ENCODE peak calls at places on chromosome 1, in four cellular contexts. One of them, this sample, is unnamed.

GRCh38 chr1:115714572-115715141 is 53.9 kb downstream of the CASQ2 start:
- DNase-seq in HepG2: peak
- DNase-seq in K562: no peak
- DNase-seq in GM12878: no peak
- DNase-seq in this sample: peak

GRCh38 chr1:60970081-60970509 is 112.3 kb upstream of the NFIA start:
- DNase-seq in HepG2: peak
- DNase-seq in K562: peak
- DNase-seq in GM12878: no peak
- DNase-seq in this sample: no peak

GRCh38 chr1:199956005-199956404 is 71.5 kb upstream of the NR5A2 start:
- DNase-seq in HepG2: no peak
- DNase-seq in K562: no peak
- DNase-seq in GM12878: no peak
- DNase-seq in this sample: no peak

GRCh38 chr1:174265273-174265672 is 106.0 kb downstream of the RABGAP1L start:
- DNase-seq in HepG2: no peak
- DNase-seq in K562: no peak
- DNase-seq in GM12878: no peak
- DNase-seq in this sample: no peak

GRCh38 chr1:220708929-220709801 is 19.0 kb downstream of the C1orf115 start:
- DNase-seq in HepG2: no peak
- DNase-seq in K562: no peak
- DNase-seq in GM12878: no peak
- DNase-seq in this sample: no peak

GRCh38 chr1:114510235-114511047 is 562 bp downstream of the TRIM33 start:
- DNase-seq in HepG2: no peak
- DNase-seq in K562: peak
- DNase-seq in GM12878: no peak
- DNase-seq in this sample: peak

GRCh38 chr1:111448482-111448917 is 556 bp downstream of the WDR77 start:
- DNase-seq in HepG2: no peak
- DNase-seq in K562: peak
- DNase-seq in GM12878: no peak
- DNase-seq in this sample: no peak

GRCh38 chr1:40868051-40868723 is 6.0 kb upstream of the CITED4 start:
- DNase-seq in HepG2: peak
- DNase-seq in K562: peak
- DNase-seq in GM12878: no peak
- DNase-seq in this sample: no peak

GRCh38 chr1:117405042-117405441 is 37.8 kb downstream of the MAN1A2 start:
- DNase-seq in HepG2: no peak
- DNase-seq in K562: no peak
- DNase-seq in GM12878: no peak
- DNase-seq in this sample: no peak

GRCh38 chr1:214213136-214213535 is 67.8 kb upstream of the SMYD2 start:
- DNase-seq in HepG2: no peak
- DNase-seq in K562: no peak
- DNase-seq in GM12878: no peak
- DNase-seq in this sample: no peak

GRCh38 chr1:199312626-199313025 is 673.8 kb downstream of the PTPRC start:
- DNase-seq in HepG2: no peak
- DNase-seq in K562: no peak
- DNase-seq in GM12878: no peak
- DNase-seq in this sample: no peak

GRCh38 chr1:237040823-237041222 is 1.2 kb upstream of the RYR2 start:
- DNase-seq in HepG2: no peak
- DNase-seq in K562: no peak
- DNase-seq in GM12878: no peak
- DNase-seq in this sample: no peak

GRCh38 chr1:172719694-172720138 is 60.8 kb downstream of the FASLG start:
- DNase-seq in HepG2: peak
- DNase-seq in K562: peak
- DNase-seq in GM12878: no peak
- DNase-seq in this sample: no peak

GRCh38 chr1:173714441-173714758 is 381 bp upstream of the KLHL20 start:
- DNase-seq in HepG2: no peak
- DNase-seq in K562: peak
- DNase-seq in GM12878: no peak
- DNase-seq in this sample: no peak

GRCh38 chr1:61005572-61006386 is 76.6 kb upstream of the NFIA start:
- DNase-seq in HepG2: no peak
- DNase-seq in K562: no peak
- DNase-seq in GM12878: no peak
- DNase-seq in this sample: peak

GRCh38 chr1:196405839-196406238 is 202.4 kb downstream of the KCNT2 start:
- DNase-seq in HepG2: no peak
- DNase-seq in K562: no peak
- DNase-seq in GM12878: no peak
- DNase-seq in this sample: no peak

GRCh38 chr1:56068210-56068609 is 511.2 kb downstream of the PLPP3 start:
- DNase-seq in HepG2: no peak
- DNase-seq in K562: no peak
- DNase-seq in GM12878: no peak
- DNase-seq in this sample: no peak

GRCh38 chr1:11701551-11701961 is 10.0 kb downstream of the DRAXIN start:
- DNase-seq in HepG2: no peak
- DNase-seq in K562: no peak
- DNase-seq in GM12878: no peak
- DNase-seq in this sample: no peak

GRCh38 chr1:62782197-62782886 is 1.6 kb upstream of the ATG4C start:
- DNase-seq in HepG2: no peak
- DNase-seq in K562: no peak
- DNase-seq in GM12878: no peak
- DNase-seq in this sample: no peak
- TF ChIP-seq CBFB in HepG2: no peak
- TF ChIP-seq CBFB in K562: no peak
- TF ChIP-seq CBFB in GM12878: no peak
- TF ChIP-seq CBFB in this sample: no peak

DNA sequence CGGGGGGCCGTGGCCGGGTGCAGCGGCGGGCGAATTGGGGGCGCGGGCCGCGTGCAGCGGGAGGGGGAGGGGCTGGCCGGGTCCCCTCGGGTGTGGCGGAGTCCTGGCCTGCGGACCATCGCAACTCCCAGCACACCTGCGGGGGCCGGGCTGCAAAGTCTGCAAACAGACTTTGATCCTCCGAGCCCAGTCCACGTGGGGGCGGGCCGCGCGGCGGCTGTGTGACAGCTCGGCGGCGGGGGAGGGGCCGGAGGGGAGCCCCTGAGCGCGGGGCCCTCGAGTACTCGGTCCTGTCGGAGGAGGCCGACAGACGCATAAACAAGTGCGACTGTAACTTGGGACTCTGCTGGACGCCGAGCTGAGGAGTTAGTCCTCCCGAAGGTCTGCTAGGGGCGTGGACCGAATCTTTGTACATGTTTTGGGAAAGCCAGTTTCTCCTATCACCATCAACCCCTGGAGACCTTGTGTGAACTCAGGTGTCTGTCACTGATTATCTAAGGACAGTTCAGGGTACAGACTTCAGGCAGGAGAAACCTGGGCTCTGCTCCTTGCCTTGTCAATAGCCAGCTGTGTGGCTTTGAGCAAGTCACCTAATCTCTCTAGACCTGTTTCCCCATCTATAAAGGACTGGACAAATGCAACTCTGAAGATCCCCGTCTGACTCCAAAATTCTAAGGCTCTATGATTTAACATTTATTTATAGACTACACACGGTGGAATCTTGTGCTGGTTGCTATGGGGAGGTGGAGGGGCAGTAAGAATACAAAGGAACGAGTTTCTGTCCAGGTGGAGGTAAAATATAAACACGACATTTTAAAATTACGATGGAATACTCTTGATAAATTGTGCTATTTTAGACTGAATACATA is 707 bp upstream of the SLC30A1 start:
- DNase-seq in HepG2: peak
- DNase-seq in K562: peak
- DNase-seq in GM12878: no peak
- DNase-seq in this sample: no peak
- TF ChIP-seq ETV6 in HepG2: no peak
- TF ChIP-seq ETV6 in K562: no peak
- TF ChIP-seq ETV6 in GM12878: no peak
- TF ChIP-seq ETV6 in this sample: no peak

DNA sequence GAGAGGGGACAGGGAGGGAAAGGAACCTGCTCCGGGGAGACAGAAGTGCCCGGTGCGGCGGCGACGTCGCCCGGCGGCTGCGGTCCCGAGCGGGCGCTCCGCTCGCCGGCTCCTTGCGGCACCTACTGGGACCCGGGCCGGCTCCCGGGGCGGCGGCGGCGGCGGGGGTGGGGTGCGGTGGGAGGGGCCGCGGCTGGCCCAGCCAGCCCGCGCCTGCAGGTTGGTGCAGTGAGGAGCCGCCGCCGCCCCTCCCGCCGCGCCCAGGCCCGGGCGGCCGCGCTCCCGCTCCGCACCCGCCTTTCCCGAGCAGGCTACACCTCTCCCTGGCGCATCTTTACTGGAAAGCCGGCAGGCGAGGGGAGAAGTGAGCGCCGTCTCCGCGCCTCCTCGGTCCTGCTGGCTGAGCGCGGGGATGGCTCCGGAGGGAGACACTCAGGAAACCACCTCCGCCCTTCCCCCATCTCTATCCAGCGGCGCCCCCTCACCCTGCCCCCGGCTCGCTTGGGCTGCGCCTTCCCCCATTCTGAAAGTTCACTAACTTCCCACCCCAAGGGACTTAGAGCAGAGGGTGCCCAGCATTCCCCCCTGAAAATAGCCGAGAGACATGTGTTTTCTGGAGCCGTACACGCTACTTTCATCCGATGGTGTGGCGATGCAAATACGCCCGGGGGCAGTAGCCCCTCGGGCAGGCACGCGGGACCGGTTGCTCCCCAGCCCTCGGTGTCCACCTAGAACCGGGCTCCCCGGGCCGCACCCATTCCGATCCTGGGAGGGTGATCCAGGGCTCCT is at the start of gene PLD5:
- DNase-seq in HepG2: no peak
- DNase-seq in K562: no peak
- DNase-seq in GM12878: no peak
- DNase-seq in this sample: peak
- TF ChIP-seq MAX in HepG2: no peak
- TF ChIP-seq MAX in K562: no peak
- TF ChIP-seq MAX in GM12878: no peak
- TF ChIP-seq MAX in this sample: peak

GRCh38 chr1:31064115-31064514 is 1.4 kb downstream of the PUM1 start:
- DNase-seq in HepG2: peak
- DNase-seq in K562: peak
- DNase-seq in GM12878: no peak
- DNase-seq in this sample: no peak

GRCh38 chr1:31062867-31063380 is 2.6 kb downstream of the PUM1 start:
- DNase-seq in HepG2: no peak
- DNase-seq in K562: no peak
- DNase-seq in GM12878: no peak
- DNase-seq in this sample: no peak

GRCh38 chr1:31064685-31065309 is 720 bp downstream of the PUM1 start:
- DNase-seq in HepG2: peak
- DNase-seq in K562: peak
- DNase-seq in GM12878: no peak
- DNase-seq in this sample: no peak

GRCh38 chr1:31065310-31066217 is at the start of gene PUM1:
- DNase-seq in HepG2: peak
- DNase-seq in K562: peak
- DNase-seq in GM12878: peak
- DNase-seq in this sample: peak

GRCh38 chr1:31063636-31064035 is 1.9 kb downstream of the PUM1 start:
- DNase-seq in HepG2: peak
- DNase-seq in K562: no peak
- DNase-seq in GM12878: no peak
- DNase-seq in this sample: no peak
- TF ChIP-seq CBFB in HepG2: no peak
- TF ChIP-seq CBFB in K562: no peak
- TF ChIP-seq CBFB in GM12878: no peak
- TF ChIP-seq CBFB in this sample: no peak

GRCh38 chr1:10155087-10155712 is 55.2 kb upstream of the KIF1B start:
- DNase-seq in HepG2: no peak
- DNase-seq in K562: no peak
- DNase-seq in GM12878: no peak
- DNase-seq in this sample: no peak

GRCh38 chr1:10152709-10153284 is 57.6 kb upstream of the KIF1B start:
- DNase-seq in HepG2: no peak
- DNase-seq in K562: peak
- DNase-seq in GM12878: no peak
- DNase-seq in this sample: peak
- TF ChIP-seq ETV6 in HepG2: no peak
- TF ChIP-seq ETV6 in K562: no peak
- TF ChIP-seq ETV6 in GM12878: no peak
- TF ChIP-seq ETV6 in this sample: no peak

DNA sequence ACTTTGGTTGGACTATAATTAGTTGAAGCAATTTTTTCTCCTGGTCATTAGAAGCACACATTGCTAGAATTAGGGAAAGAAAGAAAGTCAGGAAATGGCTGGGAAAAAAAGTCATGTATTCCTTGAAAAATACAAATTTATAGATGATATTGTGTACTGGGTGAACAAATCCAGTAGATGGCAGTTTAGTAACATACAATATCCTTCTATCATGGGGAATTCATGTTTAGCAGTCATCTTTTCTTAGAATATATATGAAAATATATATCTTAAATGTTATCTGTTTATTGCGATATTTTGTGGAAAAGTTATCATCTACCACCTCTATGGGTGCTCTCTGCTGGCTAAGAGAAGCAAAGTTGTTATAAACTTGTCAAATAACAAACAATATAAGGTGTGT is 13.1 kb upstream of the ZRANB2 start:
- DNase-seq in HepG2: no peak
- DNase-seq in K562: peak
- DNase-seq in GM12878: no peak
- DNase-seq in this sample: no peak
- TF ChIP-seq MAX in HepG2: no peak
- TF ChIP-seq MAX in K562: no peak
- TF ChIP-seq MAX in GM12878: no peak
- TF ChIP-seq MAX in this sample: no peak

GRCh38 chr1:36306210-36306901 is at the start of gene SH3D21:
- DNase-seq in HepG2: peak
- DNase-seq in K562: peak
- DNase-seq in GM12878: no peak
- DNase-seq in this sample: peak
- TF ChIP-seq CBFB in HepG2: no peak
- TF ChIP-seq CBFB in K562: no peak
- TF ChIP-seq CBFB in GM12878: no peak
- TF ChIP-seq CBFB in this sample: peak

DNA sequence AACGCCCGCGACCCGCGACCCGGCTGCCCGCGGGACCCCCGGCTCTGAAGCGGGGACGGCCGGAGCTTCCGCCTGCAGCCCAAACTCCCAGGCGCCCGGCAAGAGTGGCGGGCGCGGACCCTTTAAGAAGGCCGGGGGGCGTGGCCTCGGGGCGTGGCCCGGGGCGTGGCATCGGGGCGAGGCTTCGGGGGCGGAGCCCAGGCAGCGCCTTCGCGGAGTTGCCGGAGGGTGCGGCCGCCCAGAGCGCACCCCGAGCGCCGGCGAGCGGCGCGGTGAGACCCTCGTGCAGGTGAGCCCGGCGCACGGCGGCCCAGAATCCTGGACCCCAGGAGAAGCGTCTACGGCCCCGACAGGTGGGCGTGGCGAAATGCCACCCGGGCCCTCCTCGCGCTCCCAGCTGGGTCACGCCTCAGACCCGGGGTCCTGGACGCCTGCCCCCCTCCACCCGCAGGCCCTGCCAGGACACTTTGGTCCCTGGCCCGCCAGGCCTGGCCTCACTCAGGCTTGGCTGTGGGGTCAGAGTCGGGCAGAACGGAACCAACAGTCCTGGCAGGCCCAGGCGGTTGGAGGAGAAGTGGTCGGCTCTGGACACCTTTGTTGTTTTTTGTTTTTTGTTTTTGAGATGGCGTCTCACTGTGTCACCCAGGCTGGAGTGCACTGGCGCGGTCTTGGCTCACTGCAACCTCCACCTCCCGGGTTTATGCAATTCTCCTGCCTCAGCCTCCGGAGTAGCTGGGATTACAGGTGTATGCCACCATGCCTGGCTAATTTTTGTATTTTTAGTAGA is 14.4 kb downstream of the RNF223 start:
- DNase-seq in HepG2: peak
- DNase-seq in K562: peak
- DNase-seq in GM12878: no peak
- DNase-seq in this sample: peak
- TF ChIP-seq ETV6 in HepG2: no peak
- TF ChIP-seq ETV6 in K562: no peak
- TF ChIP-seq ETV6 in GM12878: no peak
- TF ChIP-seq ETV6 in this sample: peak

This sample was measured in WTC11.